ENCODE peak calls at places on chromosomes 6 and 20, in nine cellular contexts. X, I, P, D, E, G, A, L and W are unnamed samples.

GRCh38 chr20:54512694-54513093 is 37.3 kb downstream of the DOK5 start:
- DNase-seq in G (no peak), P (no peak), E (no peak), L (no peak), D (no peak), X (no peak), A (no peak), I (no peak), W (no peak)

GRCh38 chr6:33171096-33171888 is 21.0 kb downstream of the COL11A2 start:
- DNase-seq in E (no peak), L (no peak), G (no peak), D (no peak), X (no peak), P (no peak), A (no peak), I (no peak), W (no peak)

GRCh38 chr20:1951436-1952115 is 42.3 kb downstream of the PDYN start:
- DNase-seq in D (no peak), E (no peak), G (no peak), A (no peak), X (no peak), L (no peak), I (no peak), P (no peak), W (no peak)

GRCh38 chr6:169723200-169723909 is 945 bp downstream of the PHF10 start:
- DNase-seq in P (peak; percentile 72), D (peak; percentile 81), I (peak; percentile 90), E (peak; percentile 49), X (peak; percentile 92), L (peak; percentile 89), A (peak; percentile 87), G (peak; percentile 67), W (peak; percentile 45)

GRCh38 chr20:63946986-63947637 is 9.1 kb downstream of the UCKL1 start:
- DNase-seq in A (peak; percentile 62), X (no peak), G (no peak), P (no peak), E (no peak), D (no peak), I (no peak), L (peak; percentile 48), W (no peak)

GRCh38 chr6:23179994-23180393 is 610.6 kb downstream of the HDGFL1 start:
- DNase-seq in X (no peak), P (no peak), A (no peak), D (no peak), G (no peak), E (no peak), I (no peak), L (no peak), W (no peak)

GRCh38 chr6:116298273-116298672 is 18.5 kb upstream of the TSPYL1 start:
- DNase-seq in I (no peak), D (no peak), E (no peak), G (no peak), P (no peak), A (no peak), X (no peak), L (no peak), W (no peak)

GRCh38 chr20:57809661-57810172 is 99.9 kb upstream of the PMEPA1 start:
- DNase-seq in L (no peak), E (peak; percentile 85), D (no peak), P (no peak), G (no peak), A (peak; percentile 58), X (no peak), I (no peak), W (no peak)

GRCh38 chr6:108166664-108167448 is 1.0 kb downstream of the NR2E1 start:
- DNase-seq in L (no peak), I (no peak), G (no peak), A (no peak), X (no peak), P (no peak), D (no peak), E (no peak), W (no peak)

GRCh38 chr20:13423472-13424173 is 202.5 kb downstream of the ISM1 start:
- DNase-seq in A (no peak), G (no peak), I (no peak), L (no peak), E (peak; percentile 16), X (no peak), D (no peak), P (no peak), W (no peak)

GRCh38 chr6:150412221-150412620 is 43.4 kb downstream of the IYD start:
- DNase-seq in L (no peak), I (no peak), P (no peak), G (no peak), X (no peak), A (no peak), E (no peak), D (no peak), W (no peak)

GRCh38 chr6:53961679-53962370 is 149.4 kb upstream of the MLIP start:
- DNase-seq in P (peak; percentile 34), A (no peak), E (no peak), D (no peak), L (no peak), G (no peak), I (no peak), X (no peak), W (no peak)

GRCh38 chr20:41365785-41366545 is 653 bp downstream of the EMILIN3 start:
- DNase-seq in E (peak; percentile 9), A (no peak), D (no peak), G (no peak), X (no peak), L (no peak), I (no peak), P (no peak), W (no peak)

GRCh38 chr20:6660441-6660840 is 107.0 kb upstream of the BMP2 start:
- DNase-seq in G (no peak), L (no peak), E (peak; percentile 87), P (no peak), D (peak; percentile 79), X (no peak), I (no peak), A (no peak), W (no peak)

GRCh38 chr20:5602346-5602745 is 147.9 kb upstream of the SHLD1 start:
- DNase-seq in E (no peak), I (no peak), L (no peak), X (no peak), A (no peak), G (no peak), D (no peak), P (peak; percentile 35), W (peak; percentile 35)

GRCh38 chr20:5612476-5613291 is 137.5 kb upstream of the SHLD1 start:
- DNase-seq in L (no peak), G (no peak), A (no peak), P (peak; percentile 68), E (peak; percentile 63), I (no peak), X (no peak), D (no peak), W (peak; percentile 85)

GRCh38 chr20:5606347-5606746 is 143.9 kb upstream of the SHLD1 start:
- DNase-seq in G (no peak), L (no peak), X (no peak), P (no peak), D (no peak), E (no peak), A (no peak), I (no peak), W (no peak)

GRCh38 chr20:5608448-5609161 is 141.6 kb upstream of the SHLD1 start:
- DNase-seq in E (peak; percentile 57), L (no peak), P (peak; percentile 59), A (no peak), D (no peak), G (peak; percentile 9), I (no peak), X (no peak), W (peak; percentile 70)

GRCh38 chr20:5608104-5608447 is 142.1 kb upstream of the SHLD1 start:
- DNase-seq in P (no peak), X (no peak), A (no peak), L (no peak), E (no peak), G (no peak), I (no peak), D (no peak), W (no peak)
- H3K4me3 ChIP-seq in P (peak overlapping the region; percentile 96), X (peak overlapping the region; percentile 78), A (peak overlapping the region; percentile 83), L (peak overlapping the region; percentile 89), E (peak overlapping the region; percentile 94), G (peak overlapping the region; percentile 52), I (peak overlapping the region; percentile 94), D (no peak overlapping the region), W (no peak overlapping the region)

GRCh38 chr6:96089173-96089572 is 73.4 kb downstream of the FUT9 start:
- DNase-seq in I (no peak), G (no peak), D (no peak), L (no peak), A (no peak), X (no peak), P (no peak), E (peak; percentile 37), W (no peak)
- TF ChIP-seq CTCF in I (no peak), G (no peak), D (no peak), L (no peak), A (no peak), X (no peak), P (no peak), E (peak; percentile 67), W (no peak)

DNA sequence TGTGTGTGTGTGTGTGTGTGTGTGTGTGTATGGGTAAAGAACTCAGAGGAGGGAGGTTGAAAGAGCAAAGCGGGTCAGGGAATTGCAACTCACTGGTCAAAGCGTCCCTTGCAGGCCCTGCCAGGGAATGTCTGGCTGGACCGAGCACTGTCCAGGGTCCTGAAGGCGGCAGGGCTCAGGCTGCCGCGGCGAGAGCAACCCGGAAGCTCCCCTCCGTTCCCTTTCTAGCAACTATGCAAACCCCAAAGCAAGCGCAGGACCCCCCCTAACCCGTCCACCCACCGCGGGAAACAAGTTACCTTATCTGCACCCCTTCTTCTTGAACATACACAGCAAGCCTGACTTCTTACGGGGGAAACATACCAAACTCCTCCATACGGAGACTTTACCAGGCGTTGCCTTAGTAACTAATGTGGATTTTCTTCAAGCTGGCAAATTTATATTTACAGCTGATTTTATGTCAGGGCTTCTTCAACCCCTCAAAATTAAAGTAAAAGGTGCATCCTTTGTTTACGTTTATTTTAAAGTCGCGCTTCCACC is 542 bp upstream of the GRM1 start:
- DNase-seq in L (peak; percentile 53), G (peak; percentile 21), X (no peak), P (peak; percentile 67), A (peak; percentile 48), I (no peak), E (peak; percentile 71), D (peak; percentile 32), W (peak; percentile 52)
- H3K4me3 ChIP-seq in L (no peak overlapping the region), G (no peak overlapping the region), X (no peak overlapping the region), P (peak overlapping the region; percentile 21), A (peak overlapping the region; percentile 36), I (peak overlapping the region; percentile 55), E (no peak overlapping the region), D (no peak overlapping the region), W (peak overlapping the region; percentile 3)

DNA sequence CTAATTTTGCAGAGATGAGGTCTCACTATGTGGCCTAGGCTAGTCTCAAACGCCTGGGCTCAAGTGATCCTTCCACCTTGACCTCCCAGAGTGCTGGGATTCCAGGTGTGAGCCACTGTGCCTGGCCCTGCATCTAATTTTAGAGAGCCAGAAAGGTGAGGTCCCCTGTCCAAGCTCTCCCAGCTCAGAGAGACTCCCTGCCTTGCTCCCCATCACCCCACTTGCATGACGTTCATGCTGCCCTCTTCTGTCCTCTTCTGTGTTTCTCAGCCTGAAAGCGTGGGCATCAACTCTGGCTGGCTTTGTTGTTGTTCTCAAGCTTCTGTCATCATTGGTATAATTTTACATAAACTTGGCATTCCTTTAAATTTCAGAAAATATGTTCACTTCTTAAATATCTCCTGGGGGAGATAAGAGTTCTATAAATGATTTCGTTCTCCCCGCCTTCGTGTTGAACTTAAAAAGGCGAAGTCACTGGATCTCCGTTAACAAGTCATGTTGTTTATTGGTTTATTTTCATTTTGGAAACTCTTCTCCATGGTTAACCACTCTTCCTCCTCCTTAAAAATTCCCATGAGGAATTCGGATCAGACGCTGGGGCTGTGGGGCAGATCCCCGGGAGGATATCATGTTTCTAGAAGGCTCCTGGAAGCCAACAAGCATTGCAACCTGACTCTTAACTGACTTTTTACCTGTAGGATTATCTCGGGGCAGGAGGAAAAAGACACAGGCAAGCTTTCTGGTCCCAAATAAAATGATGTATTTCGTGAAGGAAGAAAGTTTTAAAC is 13.2 kb upstream of the PARD6B start:
- DNase-seq in P (no peak), L (no peak), G (no peak), I (no peak), E (no peak), A (no peak), D (no peak), X (peak; percentile 37), W (peak; percentile 46)
- TF ChIP-seq CTCF in P (no peak), L (no peak), G (no peak), I (no peak), E (no peak), A (no peak), D (no peak), X (no peak), W (no peak)